ENCODE peak calls at places on chromosome 10, in seven cellular contexts. One of them, this sample, is unnamed.

GRCh38 chr10:16890691-16891090 is 73.5 kb upstream of the RSU1 start:
- DNase-seq in NCI-H510A: no peak
- DNase-seq in right cardiac atrium: no peak
- DNase-seq in stimulated activated CD4-positive, alpha-beta T cell treated with anti-CD3 and anti-CD28 coated beads, Interleukin-1b, Interleukin-23, amount 100 ng/mL, for 1 hour: no peak
- DNase-seq in Kasumi-1: no peak
- DNase-seq in germinal center: no peak
- DNase-seq in activated T-cell treated with anti-CD3 and anti-CD28 coated beads, Interleukin-2, amount 50 U/mL, for 72 hours: no peak
- DNase-seq in this sample: no peak

GRCh38 chr10:124520553-124521428 is 59.2 kb downstream of the LHPP start:
- DNase-seq in NCI-H510A: no peak
- DNase-seq in right cardiac atrium: no peak
- DNase-seq in activated T-cell treated with anti-CD3 and anti-CD28 coated beads, Interleukin-2, amount 50 U/mL, for 72 hours: no peak
- DNase-seq in germinal center: no peak
- DNase-seq in stimulated activated CD4-positive, alpha-beta T cell treated with anti-CD3 and anti-CD28 coated beads, Interleukin-1b, Interleukin-23, amount 100 ng/mL, for 1 hour: no peak
- DNase-seq in Kasumi-1: no peak
- DNase-seq in this sample: no peak

GRCh38 chr10:34710391-34710751 is 104.7 kb downstream of the PARD3 start:
- DNase-seq in right cardiac atrium: no peak
- DNase-seq in NCI-H510A: no peak
- DNase-seq in stimulated activated CD4-positive, alpha-beta T cell treated with anti-CD3 and anti-CD28 coated beads, Interleukin-1b, Interleukin-23, amount 100 ng/mL, for 1 hour: no peak
- DNase-seq in germinal center: no peak
- DNase-seq in activated T-cell treated with anti-CD3 and anti-CD28 coated beads, Interleukin-2, amount 50 U/mL, for 72 hours: no peak
- DNase-seq in Kasumi-1: no peak
- DNase-seq in this sample: no peak

GRCh38 chr10:123026266-123026665 is 17.5 kb downstream of the ACADSB start:
- DNase-seq in stimulated activated CD4-positive, alpha-beta T cell treated with anti-CD3 and anti-CD28 coated beads, Interleukin-1b, Interleukin-23, amount 100 ng/mL, for 1 hour: no peak
- DNase-seq in germinal center: no peak
- DNase-seq in activated T-cell treated with anti-CD3 and anti-CD28 coated beads, Interleukin-2, amount 50 U/mL, for 72 hours: no peak
- DNase-seq in Kasumi-1: no peak
- DNase-seq in right cardiac atrium: no peak
- DNase-seq in NCI-H510A: no peak
- DNase-seq in this sample: no peak

GRCh38 chr10:110535958-110536891 is 31.3 kb upstream of the SMC3 start:
- DNase-seq in stimulated activated CD4-positive, alpha-beta T cell treated with anti-CD3 and anti-CD28 coated beads, Interleukin-1b, Interleukin-23, amount 100 ng/mL, for 1 hour: peak; percentile 45
- DNase-seq in activated T-cell treated with anti-CD3 and anti-CD28 coated beads, Interleukin-2, amount 50 U/mL, for 72 hours: peak; percentile 83
- DNase-seq in right cardiac atrium: no peak
- DNase-seq in NCI-H510A: no peak
- DNase-seq in Kasumi-1: peak; percentile 81
- DNase-seq in germinal center: peak; percentile 24
- DNase-seq in this sample: peak; percentile 67

GRCh38 chr10:13340626-13341370 is 7.3 kb downstream of the SEPHS1 start:
- DNase-seq in right cardiac atrium: no peak
- DNase-seq in activated T-cell treated with anti-CD3 and anti-CD28 coated beads, Interleukin-2, amount 50 U/mL, for 72 hours: peak; percentile 16
- DNase-seq in Kasumi-1: no peak
- DNase-seq in stimulated activated CD4-positive, alpha-beta T cell treated with anti-CD3 and anti-CD28 coated beads, Interleukin-1b, Interleukin-23, amount 100 ng/mL, for 1 hour: no peak
- DNase-seq in NCI-H510A: no peak
- DNase-seq in germinal center: peak; percentile 68
- DNase-seq in this sample: peak; percentile 85

GRCh38 chr10:112744525-112744924 is 205.5 kb upstream of the TCF7L2 start:
- DNase-seq in activated T-cell treated with anti-CD3 and anti-CD28 coated beads, Interleukin-2, amount 50 U/mL, for 72 hours: no peak
- DNase-seq in germinal center: no peak
- DNase-seq in right cardiac atrium: no peak
- DNase-seq in Kasumi-1: no peak
- DNase-seq in stimulated activated CD4-positive, alpha-beta T cell treated with anti-CD3 and anti-CD28 coated beads, Interleukin-1b, Interleukin-23, amount 100 ng/mL, for 1 hour: no peak
- DNase-seq in NCI-H510A: no peak
- DNase-seq in this sample: no peak

GRCh38 chr10:21518629-21519321 is 6.7 kb downstream of the SKIDA1 start:
- DNase-seq in Kasumi-1: no peak
- DNase-seq in NCI-H510A: no peak
- DNase-seq in stimulated activated CD4-positive, alpha-beta T cell treated with anti-CD3 and anti-CD28 coated beads, Interleukin-1b, Interleukin-23, amount 100 ng/mL, for 1 hour: no peak
- DNase-seq in right cardiac atrium: peak; percentile 49
- DNase-seq in activated T-cell treated with anti-CD3 and anti-CD28 coated beads, Interleukin-2, amount 50 U/mL, for 72 hours: no peak
- DNase-seq in germinal center: no peak
- DNase-seq in this sample: no peak

GRCh38 chr10:128869101-128869712 is 597.8 kb upstream of the MGMT start:
- DNase-seq in Kasumi-1: no peak
- DNase-seq in germinal center: no peak
- DNase-seq in right cardiac atrium: no peak
- DNase-seq in stimulated activated CD4-positive, alpha-beta T cell treated with anti-CD3 and anti-CD28 coated beads, Interleukin-1b, Interleukin-23, amount 100 ng/mL, for 1 hour: no peak
- DNase-seq in activated T-cell treated with anti-CD3 and anti-CD28 coated beads, Interleukin-2, amount 50 U/mL, for 72 hours: no peak
- DNase-seq in NCI-H510A: no peak
- DNase-seq in this sample: no peak

GRCh38 chr10:32005050-32005449 is 51.2 kb downstream of the KIF5B start:
- DNase-seq in stimulated activated CD4-positive, alpha-beta T cell treated with anti-CD3 and anti-CD28 coated beads, Interleukin-1b, Interleukin-23, amount 100 ng/mL, for 1 hour: no peak
- DNase-seq in Kasumi-1: peak; percentile 90
- DNase-seq in germinal center: peak; percentile 53
- DNase-seq in NCI-H510A: no peak
- DNase-seq in right cardiac atrium: no peak
- DNase-seq in activated T-cell treated with anti-CD3 and anti-CD28 coated beads, Interleukin-2, amount 50 U/mL, for 72 hours: peak; percentile 21
- DNase-seq in this sample: peak; percentile 78

GRCh38 chr10:70137135-70137534 is 4.5 kb upstream of the AIFM2 start:
- DNase-seq in right cardiac atrium: no peak
- DNase-seq in stimulated activated CD4-positive, alpha-beta T cell treated with anti-CD3 and anti-CD28 coated beads, Interleukin-1b, Interleukin-23, amount 100 ng/mL, for 1 hour: no peak
- DNase-seq in Kasumi-1: no peak
- DNase-seq in NCI-H510A: no peak
- DNase-seq in germinal center: no peak
- DNase-seq in activated T-cell treated with anti-CD3 and anti-CD28 coated beads, Interleukin-2, amount 50 U/mL, for 72 hours: no peak
- DNase-seq in this sample: no peak

GRCh38 chr10:13462551-13462950 is 66.3 kb downstream of the BEND7 start:
- DNase-seq in germinal center: no peak
- DNase-seq in Kasumi-1: no peak
- DNase-seq in right cardiac atrium: no peak
- DNase-seq in stimulated activated CD4-positive, alpha-beta T cell treated with anti-CD3 and anti-CD28 coated beads, Interleukin-1b, Interleukin-23, amount 100 ng/mL, for 1 hour: no peak
- DNase-seq in NCI-H510A: no peak
- DNase-seq in activated T-cell treated with anti-CD3 and anti-CD28 coated beads, Interleukin-2, amount 50 U/mL, for 72 hours: no peak
- DNase-seq in this sample: no peak

GRCh38 chr10:119542990-119543813 is 683 bp upstream of the RGS10 start:
- DNase-seq in germinal center: peak; percentile 69
- DNase-seq in Kasumi-1: peak; percentile 91
- DNase-seq in stimulated activated CD4-positive, alpha-beta T cell treated with anti-CD3 and anti-CD28 coated beads, Interleukin-1b, Interleukin-23, amount 100 ng/mL, for 1 hour: peak; percentile 39
- DNase-seq in activated T-cell treated with anti-CD3 and anti-CD28 coated beads, Interleukin-2, amount 50 U/mL, for 72 hours: peak; percentile 75
- DNase-seq in NCI-H510A: peak; percentile 69
- DNase-seq in right cardiac atrium: peak; percentile 84
- DNase-seq in this sample: peak; percentile 89

GRCh38 chr10:101893510-101894120 is 50.0 kb upstream of the KCNIP2 start:
- DNase-seq in stimulated activated CD4-positive, alpha-beta T cell treated with anti-CD3 and anti-CD28 coated beads, Interleukin-1b, Interleukin-23, amount 100 ng/mL, for 1 hour: no peak
- DNase-seq in germinal center: no peak
- DNase-seq in right cardiac atrium: no peak
- DNase-seq in NCI-H510A: no peak
- DNase-seq in Kasumi-1: no peak
- DNase-seq in activated T-cell treated with anti-CD3 and anti-CD28 coated beads, Interleukin-2, amount 50 U/mL, for 72 hours: no peak
- DNase-seq in this sample: no peak

GRCh38 chr10:18279202-18279601 is 139.0 kb downstream of the CACNB2 start:
- DNase-seq in right cardiac atrium: no peak
- DNase-seq in stimulated activated CD4-positive, alpha-beta T cell treated with anti-CD3 and anti-CD28 coated beads, Interleukin-1b, Interleukin-23, amount 100 ng/mL, for 1 hour: no peak
- DNase-seq in NCI-H510A: no peak
- DNase-seq in Kasumi-1: peak; percentile 9
- DNase-seq in germinal center: no peak
- DNase-seq in activated T-cell treated with anti-CD3 and anti-CD28 coated beads, Interleukin-2, amount 50 U/mL, for 72 hours: no peak
- DNase-seq in this sample: no peak

GRCh38 chr10:31929260-31929985 is 792 bp upstream of the ARHGAP12 start:
- DNase-seq in stimulated activated CD4-positive, alpha-beta T cell treated with anti-CD3 and anti-CD28 coated beads, Interleukin-1b, Interleukin-23, amount 100 ng/mL, for 1 hour: no peak
- DNase-seq in Kasumi-1: peak; percentile 52
- DNase-seq in germinal center: peak; percentile 36
- DNase-seq in right cardiac atrium: peak; percentile 76
- DNase-seq in activated T-cell treated with anti-CD3 and anti-CD28 coated beads, Interleukin-2, amount 50 U/mL, for 72 hours: no peak
- DNase-seq in NCI-H510A: peak; percentile 11
- DNase-seq in this sample: peak; percentile 57

GRCh38 chr10:104546336-104546735 is 94.8 kb upstream of the SORCS3 start:
- DNase-seq in right cardiac atrium: no peak
- DNase-seq in activated T-cell treated with anti-CD3 and anti-CD28 coated beads, Interleukin-2, amount 50 U/mL, for 72 hours: no peak
- DNase-seq in NCI-H510A: no peak
- DNase-seq in Kasumi-1: no peak
- DNase-seq in stimulated activated CD4-positive, alpha-beta T cell treated with anti-CD3 and anti-CD28 coated beads, Interleukin-1b, Interleukin-23, amount 100 ng/mL, for 1 hour: no peak
- DNase-seq in germinal center: no peak
- DNase-seq in this sample: no peak

GRCh38 chr10:114051714-114052113 is 8.0 kb downstream of the ADRB1 start:
- DNase-seq in NCI-H510A: no peak
- DNase-seq in Kasumi-1: no peak
- DNase-seq in germinal center: no peak
- DNase-seq in stimulated activated CD4-positive, alpha-beta T cell treated with anti-CD3 and anti-CD28 coated beads, Interleukin-1b, Interleukin-23, amount 100 ng/mL, for 1 hour: no peak
- DNase-seq in activated T-cell treated with anti-CD3 and anti-CD28 coated beads, Interleukin-2, amount 50 U/mL, for 72 hours: no peak
- DNase-seq in right cardiac atrium: no peak
- DNase-seq in this sample: no peak

GRCh38 chr10:13219685-13220670 is 14.2 kb downstream of the UCMA start:
- DNase-seq in right cardiac atrium: no peak
- DNase-seq in Kasumi-1: peak; percentile 19
- DNase-seq in stimulated activated CD4-positive, alpha-beta T cell treated with anti-CD3 and anti-CD28 coated beads, Interleukin-1b, Interleukin-23, amount 100 ng/mL, for 1 hour: no peak
- DNase-seq in germinal center: peak; percentile 28
- DNase-seq in NCI-H510A: no peak
- DNase-seq in activated T-cell treated with anti-CD3 and anti-CD28 coated beads, Interleukin-2, amount 50 U/mL, for 72 hours: peak; percentile 3
- DNase-seq in this sample: peak; percentile 79

GRCh38 chr10:103605359-103606156 is 112.1 kb downstream of the NEURL1 start:
- DNase-seq in right cardiac atrium: peak; percentile 70
- DNase-seq in Kasumi-1: peak; percentile 69
- DNase-seq in activated T-cell treated with anti-CD3 and anti-CD28 coated beads, Interleukin-2, amount 50 U/mL, for 72 hours: peak; percentile 49
- DNase-seq in germinal center: peak; percentile 36
- DNase-seq in stimulated activated CD4-positive, alpha-beta T cell treated with anti-CD3 and anti-CD28 coated beads, Interleukin-1b, Interleukin-23, amount 100 ng/mL, for 1 hour: no peak
- DNase-seq in NCI-H510A: no peak
- DNase-seq in this sample: peak; percentile 76

GRCh38 chr10:92432596-92432995 is 141.3 kb downstream of the IDE start:
- DNase-seq in germinal center: no peak
- DNase-seq in stimulated activated CD4-positive, alpha-beta T cell treated with anti-CD3 and anti-CD28 coated beads, Interleukin-1b, Interleukin-23, amount 100 ng/mL, for 1 hour: no peak
- DNase-seq in NCI-H510A: no peak
- DNase-seq in activated T-cell treated with anti-CD3 and anti-CD28 coated beads, Interleukin-2, amount 50 U/mL, for 72 hours: no peak
- DNase-seq in Kasumi-1: no peak
- DNase-seq in right cardiac atrium: no peak
- DNase-seq in this sample: no peak

GRCh38 chr10:46020871-46021553 is 9.4 kb downstream of the NCOA4 start:
- DNase-seq in activated T-cell treated with anti-CD3 and anti-CD28 coated beads, Interleukin-2, amount 50 U/mL, for 72 hours: no peak
- DNase-seq in stimulated activated CD4-positive, alpha-beta T cell treated with anti-CD3 and anti-CD28 coated beads, Interleukin-1b, Interleukin-23, amount 100 ng/mL, for 1 hour: no peak
- DNase-seq in germinal center: no peak
- DNase-seq in NCI-H510A: no peak
- DNase-seq in Kasumi-1: peak; percentile 84
- DNase-seq in right cardiac atrium: no peak
- DNase-seq in this sample: no peak

GRCh38 chr10:92387289-92387940 is 96.4 kb downstream of the MARCHF5 start:
- DNase-seq in stimulated activated CD4-positive, alpha-beta T cell treated with anti-CD3 and anti-CD28 coated beads, Interleukin-1b, Interleukin-23, amount 100 ng/mL, for 1 hour: no peak
- DNase-seq in right cardiac atrium: no peak
- DNase-seq in activated T-cell treated with anti-CD3 and anti-CD28 coated beads, Interleukin-2, amount 50 U/mL, for 72 hours: no peak
- DNase-seq in NCI-H510A: no peak
- DNase-seq in Kasumi-1: peak; percentile 85
- DNase-seq in germinal center: peak; percentile 49
- DNase-seq in this sample: peak; percentile 74

GRCh38 chr10:132886211-132887099 is 55.9 kb downstream of the CFAP46 start:
- DNase-seq in Kasumi-1: no peak
- DNase-seq in NCI-H510A: no peak
- DNase-seq in stimulated activated CD4-positive, alpha-beta T cell treated with anti-CD3 and anti-CD28 coated beads, Interleukin-1b, Interleukin-23, amount 100 ng/mL, for 1 hour: no peak
- DNase-seq in germinal center: no peak
- DNase-seq in activated T-cell treated with anti-CD3 and anti-CD28 coated beads, Interleukin-2, amount 50 U/mL, for 72 hours: no peak
- DNase-seq in right cardiac atrium: no peak
- DNase-seq in this sample: peak; percentile 44

GRCh38 chr10:119090026-119090808 is 9.6 kb upstream of the EIF3A start:
- DNase-seq in NCI-H510A: no peak
- DNase-seq in stimulated activated CD4-positive, alpha-beta T cell treated with anti-CD3 and anti-CD28 coated beads, Interleukin-1b, Interleukin-23, amount 100 ng/mL, for 1 hour: no peak
- DNase-seq in germinal center: no peak
- DNase-seq in Kasumi-1: no peak
- DNase-seq in activated T-cell treated with anti-CD3 and anti-CD28 coated beads, Interleukin-2, amount 50 U/mL, for 72 hours: peak; percentile 68
- DNase-seq in right cardiac atrium: no peak
- DNase-seq in this sample: no peak

GRCh38 chr10:6275022-6275997 is 72.6 kb downstream of the PFKFB3 start:
- DNase-seq in right cardiac atrium: peak; percentile 93
- DNase-seq in activated T-cell treated with anti-CD3 and anti-CD28 coated beads, Interleukin-2, amount 50 U/mL, for 72 hours: peak; percentile 91
- DNase-seq in stimulated activated CD4-positive, alpha-beta T cell treated with anti-CD3 and anti-CD28 coated beads, Interleukin-1b, Interleukin-23, amount 100 ng/mL, for 1 hour: peak; percentile 64
- DNase-seq in germinal center: peak; percentile 78
- DNase-seq in Kasumi-1: peak; percentile 95
- DNase-seq in NCI-H510A: no peak
- DNase-seq in this sample: peak; percentile 42

GRCh38 chr10:97849101-97849490 is 547 bp upstream of the GOLGA7B start:
- DNase-seq in stimulated activated CD4-positive, alpha-beta T cell treated with anti-CD3 and anti-CD28 coated beads, Interleukin-1b, Interleukin-23, amount 100 ng/mL, for 1 hour: no peak
- DNase-seq in NCI-H510A: peak; percentile 93
- DNase-seq in activated T-cell treated with anti-CD3 and anti-CD28 coated beads, Interleukin-2, amount 50 U/mL, for 72 hours: no peak
- DNase-seq in Kasumi-1: peak; percentile 18
- DNase-seq in germinal center: no peak
- DNase-seq in right cardiac atrium: no peak
- DNase-seq in this sample: no peak

GRCh38 chr10:81367132-81367531 is 507.9 kb upstream of the NRG3 start:
- DNase-seq in Kasumi-1: no peak
- DNase-seq in germinal center: no peak
- DNase-seq in NCI-H510A: no peak
- DNase-seq in activated T-cell treated with anti-CD3 and anti-CD28 coated beads, Interleukin-2, amount 50 U/mL, for 72 hours: no peak
- DNase-seq in right cardiac atrium: no peak
- DNase-seq in stimulated activated CD4-positive, alpha-beta T cell treated with anti-CD3 and anti-CD28 coated beads, Interleukin-1b, Interleukin-23, amount 100 ng/mL, for 1 hour: no peak
- DNase-seq in this sample: no peak

GRCh38 chr10:119375574-119376265 is 166.8 kb downstream of the RGS10 start:
- DNase-seq in NCI-H510A: no peak
- DNase-seq in Kasumi-1: no peak
- DNase-seq in right cardiac atrium: peak; percentile 74
- DNase-seq in stimulated activated CD4-positive, alpha-beta T cell treated with anti-CD3 and anti-CD28 coated beads, Interleukin-1b, Interleukin-23, amount 100 ng/mL, for 1 hour: no peak
- DNase-seq in germinal center: no peak
- DNase-seq in activated T-cell treated with anti-CD3 and anti-CD28 coated beads, Interleukin-2, amount 50 U/mL, for 72 hours: no peak
- DNase-seq in this sample: no peak

GRCh38 chr10:28505359-28505959 is 27.5 kb upstream of the WAC start:
- DNase-seq in stimulated activated CD4-positive, alpha-beta T cell treated with anti-CD3 and anti-CD28 coated beads, Interleukin-1b, Interleukin-23, amount 100 ng/mL, for 1 hour: no peak
- DNase-seq in germinal center: no peak
- DNase-seq in NCI-H510A: no peak
- DNase-seq in activated T-cell treated with anti-CD3 and anti-CD28 coated beads, Interleukin-2, amount 50 U/mL, for 72 hours: no peak
- DNase-seq in Kasumi-1: peak; percentile 35
- DNase-seq in right cardiac atrium: no peak
- DNase-seq in this sample: no peak

GRCh38 chr10:97612386-97612785 is 20.9 kb downstream of the MORN4 start:
- DNase-seq in stimulated activated CD4-positive, alpha-beta T cell treated with anti-CD3 and anti-CD28 coated beads, Interleukin-1b, Interleukin-23, amount 100 ng/mL, for 1 hour: no peak
- DNase-seq in germinal center: no peak
- DNase-seq in Kasumi-1: peak; percentile 41
- DNase-seq in NCI-H510A: no peak
- DNase-seq in right cardiac atrium: no peak
- DNase-seq in activated T-cell treated with anti-CD3 and anti-CD28 coated beads, Interleukin-2, amount 50 U/mL, for 72 hours: no peak
- DNase-seq in this sample: peak; percentile 62

GRCh38 chr10:80787952-80788351 is 250.2 kb downstream of the SH2D4B start:
- DNase-seq in activated T-cell treated with anti-CD3 and anti-CD28 coated beads, Interleukin-2, amount 50 U/mL, for 72 hours: no peak
- DNase-seq in Kasumi-1: no peak
- DNase-seq in stimulated activated CD4-positive, alpha-beta T cell treated with anti-CD3 and anti-CD28 coated beads, Interleukin-1b, Interleukin-23, amount 100 ng/mL, for 1 hour: no peak
- DNase-seq in NCI-H510A: no peak
- DNase-seq in germinal center: no peak
- DNase-seq in right cardiac atrium: no peak
- DNase-seq in this sample: no peak

GRCh38 chr10:6382081-6382480 is 179.3 kb downstream of the PFKFB3 start:
- DNase-seq in Kasumi-1: peak; percentile 70
- DNase-seq in NCI-H510A: no peak
- DNase-seq in stimulated activated CD4-positive, alpha-beta T cell treated with anti-CD3 and anti-CD28 coated beads, Interleukin-1b, Interleukin-23, amount 100 ng/mL, for 1 hour: no peak
- DNase-seq in right cardiac atrium: no peak
- DNase-seq in activated T-cell treated with anti-CD3 and anti-CD28 coated beads, Interleukin-2, amount 50 U/mL, for 72 hours: peak; percentile 61
- DNase-seq in germinal center: peak; percentile 47
- DNase-seq in this sample: no peak

GRCh38 chr10:133071801-133072595 is 15.7 kb upstream of the ADGRA1 start:
- DNase-seq in germinal center: no peak
- DNase-seq in stimulated activated CD4-positive, alpha-beta T cell treated with anti-CD3 and anti-CD28 coated beads, Interleukin-1b, Interleukin-23, amount 100 ng/mL, for 1 hour: no peak
- DNase-seq in Kasumi-1: no peak
- DNase-seq in activated T-cell treated with anti-CD3 and anti-CD28 coated beads, Interleukin-2, amount 50 U/mL, for 72 hours: no peak
- DNase-seq in right cardiac atrium: peak; percentile 45
- DNase-seq in NCI-H510A: no peak
- DNase-seq in this sample: no peak

GRCh38 chr10:24467094-24467493 is 256.6 kb downstream of the ARHGAP21 start:
- DNase-seq in NCI-H510A: no peak
- DNase-seq in right cardiac atrium: no peak
- DNase-seq in germinal center: no peak
- DNase-seq in activated T-cell treated with anti-CD3 and anti-CD28 coated beads, Interleukin-2, amount 50 U/mL, for 72 hours: no peak
- DNase-seq in Kasumi-1: no peak
- DNase-seq in stimulated activated CD4-positive, alpha-beta T cell treated with anti-CD3 and anti-CD28 coated beads, Interleukin-1b, Interleukin-23, amount 100 ng/mL, for 1 hour: no peak
- DNase-seq in this sample: no peak

GRCh38 chr10:33484787-33485186 is 150.3 kb upstream of the NRP1 start:
- DNase-seq in right cardiac atrium: no peak
- DNase-seq in activated T-cell treated with anti-CD3 and anti-CD28 coated beads, Interleukin-2, amount 50 U/mL, for 72 hours: no peak
- DNase-seq in NCI-H510A: no peak
- DNase-seq in germinal center: no peak
- DNase-seq in stimulated activated CD4-positive, alpha-beta T cell treated with anti-CD3 and anti-CD28 coated beads, Interleukin-1b, Interleukin-23, amount 100 ng/mL, for 1 hour: no peak
- DNase-seq in Kasumi-1: no peak
- DNase-seq in this sample: no peak

GRCh38 chr10:26697922-26698608 is 564 bp downstream of the PDSS1 start:
- DNase-seq in Kasumi-1: peak; percentile 29
- DNase-seq in activated T-cell treated with anti-CD3 and anti-CD28 coated beads, Interleukin-2, amount 50 U/mL, for 72 hours: no peak
- DNase-seq in NCI-H510A: no peak
- DNase-seq in stimulated activated CD4-positive, alpha-beta T cell treated with anti-CD3 and anti-CD28 coated beads, Interleukin-1b, Interleukin-23, amount 100 ng/mL, for 1 hour: no peak
- DNase-seq in right cardiac atrium: no peak
- DNase-seq in germinal center: no peak
- DNase-seq in this sample: no peak